ENCODE peak calls at places on chromosomes 4 and X, in nine cellular contexts. X is endodermal cell, R is astrocyte of the spinal cord, W is IMR-90, J is PC-9, I is left lung, F is heart right ventricle, Q is CD14-positive monocyte, B is neural crest cell. U is an unnamed sample.

GRCh38 chr4:143019351-143019750 is 165.4 kb upstream of the USP38 start:
- DNase-seq in X (no peak), R (no peak), W (no peak), J (no peak), I (no peak), F (no peak), Q (no peak), B (no peak), U (no peak)

GRCh38 chr4:2331519-2332200 is 69.8 kb upstream of the MXD4 start:
- DNase-seq in X (no peak), R (no peak), W (no peak), J (no peak), I (no peak), F (no peak), Q (no peak), B (no peak), U (no peak)

GRCh38 chr4:26763649-26764048 is 97.0 kb upstream of the STIM2 start:
- DNase-seq in X (no peak), R (no peak), W (no peak), J (no peak), I (no peak), F (no peak), Q (no peak), B (no peak), U (no peak)

GRCh38 chr4:141388483-141388882 is 167.8 kb downstream of the ZNF330 start:
- DNase-seq in X (no peak), R (peak; percentile 91), W (peak; percentile 89), J (no peak), I (no peak), F (no peak), Q (no peak), B (no peak), U (peak; percentile 89)

GRCh38 chr4:13908455-13908854 is 280.9 kb upstream of the BOD1L1 start:
- DNase-seq in X (no peak), R (no peak), W (no peak), J (no peak), I (no peak), F (no peak), Q (no peak), B (no peak), U (no peak)

GRCh38 chrX:12141511-12141910 is 3.2 kb downstream of the FRMPD4 start:
- DNase-seq in X (no peak), R (no peak), W (no peak), J (no peak), I (no peak), F (no peak), Q (no peak), B (no peak), U (no peak)

GRCh38 chr4:128709268-128709667 is 100.2 kb upstream of the JADE1 start:
- DNase-seq in X (peak; percentile 45), R (no peak), W (no peak), J (no peak), I (no peak), F (no peak), Q (no peak), B (no peak), U (no peak)

GRCh38 chrX:71623714-71624113 is 5.4 kb upstream of the CXCR3 start:
- DNase-seq in X (no peak), R (no peak), W (no peak), J (no peak), I (no peak), F (no peak), Q (no peak), B (no peak), U (no peak)

GRCh38 chr4:144507309-144508101 is 138.5 kb upstream of the HHIP start:
- DNase-seq in X (no peak), R (peak; percentile 53), W (peak; percentile 28), J (no peak), I (no peak), F (no peak), Q (no peak), B (no peak), U (no peak)

GRCh38 chr4:185847352-185848078 is 35.5 kb upstream of the SORBS2 start:
- DNase-seq in X (peak; percentile 78), R (peak; percentile 69), W (peak; percentile 73), J (peak; percentile 60), I (no peak), F (peak; percentile 65), Q (no peak), B (no peak), U (peak; percentile 84)

GRCh38 chr4:99968330-99968729 is 18.3 kb upstream of the H2AZ1 start:
- DNase-seq in X (no peak), R (peak; percentile 66), W (peak; percentile 93), J (no peak), I (no peak), F (no peak), Q (no peak), B (no peak), U (peak; percentile 66)

GRCh38 chrX:47283015-47283771 is 50.4 kb downstream of the USP11 start:
- DNase-seq in X (no peak), R (peak; percentile 55), W (peak; percentile 65), J (no peak), I (no peak), F (no peak), Q (no peak), B (peak; percentile 32), U (peak; percentile 47)

GRCh38 chr4:145842224-145842887 is 96.3 kb downstream of the ZNF827 start:
- DNase-seq in X (no peak), R (peak; percentile 32), W (no peak), J (no peak), I (no peak), F (no peak), Q (no peak), B (no peak), U (no peak)

GRCh38 chrX:47540754-47541538 is 20.1 kb upstream of the ARAF start:
- DNase-seq in X (peak; percentile 85), R (peak; percentile 91), W (peak; percentile 92), J (peak; percentile 50), I (peak; percentile 83), F (peak; percentile 39), Q (no peak), B (peak; percentile 33), U (peak; percentile 93)

GRCh38 chr4:109472343-109472761 is 38.7 kb downstream of the SEC24B start:
- DNase-seq in X (no peak), R (peak; percentile 60), W (peak; percentile 84), J (no peak), I (no peak), F (no peak), Q (no peak), B (no peak), U (peak; percentile 84)

DNA sequence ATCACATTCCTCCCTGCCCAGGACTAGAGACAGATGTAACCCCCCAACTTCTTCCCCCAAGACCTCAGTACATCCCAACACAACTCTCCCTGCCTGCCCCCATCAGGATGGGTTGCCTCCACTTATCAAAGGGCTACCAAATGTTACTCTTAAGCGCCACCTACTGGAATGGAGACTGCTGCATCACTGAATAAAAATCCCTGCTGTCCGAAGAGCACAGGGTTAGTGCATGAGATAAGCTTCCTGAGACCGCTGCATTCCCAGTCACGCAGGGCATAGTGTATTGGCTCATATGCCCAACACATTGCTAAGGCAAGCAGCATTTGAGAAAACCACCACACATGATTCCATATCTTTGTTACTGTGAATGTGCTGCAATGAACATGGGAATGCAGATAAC is 544.5 kb downstream of the PPP4R3C start:
- DNase-seq in X (peak; percentile 75), R (no peak), W (no peak), J (no peak), I (no peak), F (no peak), Q (no peak), B (no peak), U (no peak)
- TF ChIP-seq CTCF in X (peak; percentile 71), R (peak; percentile 26), W (no peak), J (peak; percentile 23), I (no peak), F (peak; percentile 5), Q (no peak), B (peak; percentile 42), U (peak; percentile 26)

DNA sequence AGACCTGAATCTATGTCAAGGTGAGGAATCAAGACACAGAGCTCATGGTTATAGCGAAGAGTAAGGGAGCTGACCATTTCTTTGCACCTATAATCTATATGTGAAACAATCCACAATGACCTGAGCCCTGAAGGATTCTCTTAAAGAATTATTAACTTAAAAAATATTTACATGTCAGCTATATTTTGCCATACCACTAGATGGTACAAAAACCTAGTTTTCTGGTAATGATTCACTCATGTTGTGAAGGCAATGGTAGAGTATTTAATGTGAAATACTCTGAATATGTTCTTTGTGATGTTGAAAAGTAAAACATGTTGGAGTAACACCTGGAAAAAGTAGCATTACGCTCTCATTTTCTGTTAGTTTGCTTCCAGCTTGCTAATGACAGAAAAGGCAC is 40.0 kb downstream of the VGLL1 start:
- DNase-seq in X (no peak), R (no peak), W (no peak), J (no peak), I (no peak), F (no peak), Q (no peak), B (no peak), U (no peak)
- TF ChIP-seq CTCF in X (no peak), R (no peak), W (no peak), J (peak; percentile 47), I (no peak), F (no peak), Q (no peak), B (no peak), U (no peak)

GRCh38 chr4:103907414-103907813 is 187.6 kb upstream of the TACR3 start:
- DNase-seq in X (no peak), R (no peak), W (no peak), J (no peak), I (no peak), F (no peak), Q (no peak), B (no peak), U (no peak)

GRCh38 chr4:103902730-103903129 is 182.9 kb upstream of the TACR3 start:
- DNase-seq in X (no peak), R (no peak), W (no peak), J (no peak), I (no peak), F (no peak), Q (no peak), B (no peak), U (no peak)

GRCh38 chr4:103904126-103904525 is 184.3 kb upstream of the TACR3 start:
- DNase-seq in X (no peak), R (peak; percentile 16), W (no peak), J (no peak), I (no peak), F (no peak), Q (no peak), B (no peak), U (no peak)
- TF ChIP-seq CTCF in X (no peak), R (no peak), W (no peak), J (no peak), I (no peak), F (no peak), Q (no peak), B (no peak), U (no peak)

DNA sequence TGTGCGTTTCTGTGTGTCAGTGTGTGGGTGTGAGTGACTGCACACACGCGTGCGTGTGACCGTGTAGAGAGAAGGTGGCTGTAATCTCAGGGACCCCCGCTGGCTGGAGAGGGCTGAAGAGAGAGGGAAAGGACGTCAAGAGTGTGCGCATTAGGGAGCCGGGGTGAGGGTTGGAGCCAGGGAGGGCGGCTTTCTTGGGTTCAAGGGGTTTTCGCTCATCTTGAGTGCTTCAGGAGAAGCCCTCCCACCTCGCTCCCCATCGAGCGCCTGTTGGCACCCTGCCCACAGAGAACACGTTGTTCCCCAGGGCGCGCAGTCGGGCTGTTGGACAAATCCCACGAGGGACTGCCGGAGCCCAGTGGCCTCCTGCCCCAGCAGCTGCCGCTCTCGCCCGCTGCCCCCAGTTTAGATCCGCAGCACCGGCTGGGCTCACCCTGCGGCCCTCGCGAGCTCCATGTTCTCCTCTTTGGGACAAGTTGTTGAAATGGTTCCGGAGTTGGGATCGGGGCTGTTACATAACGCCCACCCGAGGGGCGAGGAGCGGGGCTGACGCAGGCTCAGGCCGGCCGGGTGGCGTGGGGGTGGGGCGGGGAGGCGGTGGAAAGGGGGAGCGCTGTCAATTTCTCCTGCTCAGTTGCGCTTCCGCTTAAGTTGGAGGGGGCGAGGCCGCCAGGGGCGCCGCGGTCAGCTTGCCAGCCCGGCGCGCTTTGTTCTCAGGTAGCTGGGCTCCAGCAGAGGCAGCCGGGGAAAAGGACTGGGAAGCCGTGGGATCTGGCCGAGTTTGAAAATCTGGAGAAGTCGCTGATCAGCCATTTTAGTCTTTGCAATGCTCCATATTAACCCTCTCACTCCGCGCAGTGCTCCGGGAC is 1.6 kb downstream of the GRIA2 start:
- DNase-seq in X (peak; percentile 87), R (peak; percentile 16), W (no peak), J (no peak), I (no peak), F (no peak), Q (no peak), B (peak; percentile 47), U (no peak)
- TF ChIP-seq CTCF in X (peak; percentile 66), R (peak; percentile 16), W (no peak), J (no peak), I (no peak), F (no peak), Q (no peak), B (peak; percentile 47), U (no peak)